ENCODE peak calls at places on chromosomes 16 and 17, in six cellular contexts. L is aorta, P is germinal center, Y is lower leg skin, C is fibroblast of the conjunctiva, J is GM10248. G is an unnamed sample.
A peak's percentile ranks its signal among the peaks of the same experiment; 100 is the strongest.

GRCh38 chr16:54954220-54954619 is 23.6 kb downstream of the IRX5 start:
- DNase-seq in L (no peak), P (no peak), Y (no peak), C (no peak), J (no peak), G (no peak)

GRCh38 chr16:85662036-85662812 is 26.5 kb downstream of the GINS2 start:
- DNase-seq in L (peak; percentile 32), P (no peak), Y (no peak), C (no peak), J (no peak), G (no peak)

GRCh38 chr16:67942200-67942509 is 1.8 kb downstream of the LCAT start:
- DNase-seq in L (no peak), P (peak; percentile 70), Y (no peak), C (no peak), J (peak; percentile 75), G (peak; percentile 67)

GRCh38 chr16:30894540-30895368 is 877 bp upstream of the BCL7C start:
- DNase-seq in L (no peak), P (no peak), Y (no peak), C (no peak), J (no peak), G (no peak)

GRCh38 chr16:89004209-89004831 is 27.3 kb upstream of the CBFA2T3 start:
- DNase-seq in L (peak; percentile 40), P (no peak), Y (no peak), C (no peak), J (peak; percentile 59), G (peak; percentile 24)

GRCh38 chr17:81479175-81479574 is 33.4 kb downstream of the ACTG1 start:
- DNase-seq in L (no peak), P (no peak), Y (no peak), C (no peak), J (no peak), G (no peak)

GRCh38 chr17:32142857-32143524 is 689 bp downstream of the RHOT1 start:
- DNase-seq in L (peak; percentile 69), P (peak; percentile 24), Y (peak; percentile 89), C (peak; percentile 43), J (peak; percentile 31), G (peak; percentile 51)

GRCh38 chr16:7270823-7271222 is 61.8 kb upstream of the RBFOX1 start:
- DNase-seq in L (no peak), P (no peak), Y (no peak), C (no peak), J (no peak), G (no peak)

GRCh38 chr16:75483222-75483621 is 12.0 kb downstream of the CHST6 start:
- DNase-seq in L (no peak), P (no peak), Y (no peak), C (no peak), J (no peak), G (no peak)

G was measured in GM12865.